ENCODE peak calls at places on chromosomes 3 and 15, in five cellular contexts. P, M, D, F and C are unnamed samples.

GRCh38 chr3:191499307-191500125 is 38.6 kb downstream of the PYDC2 start:
- DNase-seq in F (peak; percentile 68), D (no peak), P (peak; percentile 62), M (no peak), C (peak; percentile 46)

GRCh38 chr3:23949784-23950183 is 4.7 kb downstream of the NR1D2 start:
- DNase-seq in M (no peak), P (peak; percentile 8), F (peak; percentile 61), D (no peak), C (no peak)

GRCh38 chr3:24512564-24513197 is 18.0 kb upstream of the THRB start:
- DNase-seq in P (no peak), F (no peak), M (no peak), D (no peak), C (no peak)

GRCh38 chr3:51362476-51362875 is 22.6 kb upstream of the MANF start:
- DNase-seq in F (no peak), M (no peak), D (no peak), P (no peak), C (no peak)

GRCh38 chr3:101303836-101304235 is 16.5 kb downstream of the IMPG2 start:
- DNase-seq in M (no peak), P (no peak), F (no peak), D (no peak), C (no peak)

GRCh38 chr15:50358805-50359204 is 3.8 kb upstream of the GABPB1 start:
- DNase-seq in F (peak; percentile 68), P (peak; percentile 43), D (peak; percentile 29), M (peak; percentile 56), C (no peak)

GRCh38 chr15:55289011-55289572 is 521 bp downstream of the RAB27A start:
- DNase-seq in M (peak; percentile 62), D (no peak), F (peak; percentile 72), P (peak; percentile 19), C (no peak)

GRCh38 chr15:97804950-97805349 is 155.6 kb upstream of the ARRDC4 start:
- DNase-seq in D (no peak), P (no peak), M (no peak), F (no peak), C (no peak)

GRCh38 chr3:140597792-140598191 is 80.1 kb upstream of the TRIM42 start:
- DNase-seq in M (no peak), F (no peak), D (no peak), P (no peak), C (no peak)

GRCh38 chr3:71934520-71934919 is 149.6 kb upstream of the PROK2 start:
- DNase-seq in F (no peak), D (no peak), P (no peak), M (no peak), C (no peak)

GRCh38 chr3:50573566-50574279 is 4.4 kb downstream of the HEMK1 start:
- DNase-seq in P (no peak), D (no peak), M (peak; percentile 99), F (no peak), C (no peak)

GRCh38 chr15:80754005-80754404 is 25.2 kb upstream of the CEMIP start:
- DNase-seq in M (no peak), P (no peak), F (no peak), D (no peak), C (no peak)

GRCh38 chr3:172653004-172653403 is 57.9 kb downstream of the NCEH1 start:
- DNase-seq in F (no peak), M (no peak), D (no peak), P (no peak), C (no peak)

GRCh38 chr3:72230774-72231379 is 445.9 kb upstream of the PROK2 start:
- DNase-seq in P (no peak), F (no peak), D (no peak), M (no peak), C (no peak)

GRCh38 chr15:81195339-81195864 is 1.3 kb upstream of the IL16 start:
- DNase-seq in D (no peak), F (no peak), P (no peak), M (no peak), C (peak; percentile 75)

GRCh38 chr3:181459516-181459915 is 252.2 kb upstream of the SOX2 start:
- DNase-seq in D (no peak), M (no peak), P (no peak), F (no peak), C (no peak)

GRCh38 chr3:128274837-128275236 is 121.6 kb downstream of the EEFSEC start:
- DNase-seq in P (peak; percentile 95), M (no peak), F (no peak), D (no peak), C (no peak)

GRCh38 chr3:50450135-50450911 is 53.1 kb downstream of the CACNA2D2 start:
- DNase-seq in M (peak; percentile 84), F (no peak), D (no peak), P (no peak), C (no peak)

GRCh38 chr15:61049003-61049402 is 180.1 kb downstream of the RORA start:
- DNase-seq in M (no peak), P (no peak), D (no peak), F (no peak), C (no peak)

GRCh38 chr15:58361291-58361759 is 70.5 kb upstream of the LIPC start:
- DNase-seq in P (peak; percentile 55), D (no peak), F (no peak), M (no peak), C (no peak)

GRCh38 chr15:63354771-63355650 is 26.6 kb downstream of the CA12 start:
- DNase-seq in P (no peak), F (no peak), D (no peak), M (no peak), C (no peak)

GRCh38 chr3:153221748-153222162 is 59.7 kb downstream of the RAP2B start:
- DNase-seq in M (peak; percentile 99), D (peak; percentile 95), F (peak; percentile 90), P (peak; percentile 99), C (peak; percentile 96)

GRCh38 chr3:44323341-44323955 is 15.1 kb upstream of the TCAIM start:
- DNase-seq in P (peak; percentile 37), D (peak; percentile 52), F (peak; percentile 83), M (peak; percentile 28), C (peak; percentile 39)

GRCh38 chr3:159964166-159964973 is 24.3 kb upstream of the IL12A start:
- DNase-seq in P (peak; percentile 82), F (no peak), M (peak; percentile 17), D (peak; percentile 18), C (peak; percentile 39)

GRCh38 chr3:164533275-164533674 is 545.0 kb downstream of the SI start:
- DNase-seq in P (no peak), D (no peak), F (no peak), M (no peak), C (no peak)

GRCh38 chr15:70479056-70479455 is 284.3 kb downstream of the UACA start:
- DNase-seq in P (no peak), D (no peak), F (no peak), M (no peak), C (no peak)

GRCh38 chr3:28940530-28940929 is 340.3 kb upstream of the RBMS3 start:
- DNase-seq in M (peak; percentile 45), P (peak; percentile 91), F (no peak), D (no peak), C (peak; percentile 41)

GRCh38 chr15:75153084-75153483 is 48.6 kb upstream of the C15orf39 start:
- DNase-seq in P (peak; percentile 64), D (peak; percentile 20), M (no peak), F (peak; percentile 71), C (no peak)

GRCh38 chr3:13179181-13179580 is 106.0 kb upstream of the IQSEC1 start:
- DNase-seq in M (no peak), D (no peak), P (no peak), F (no peak), C (no peak)

GRCh38 chr3:179842061-179842460 is 189.2 kb downstream of the USP13 start:
- DNase-seq in P (no peak), M (no peak), D (no peak), F (no peak), C (no peak)

GRCh38 chr15:69757186-69757585 is 304.6 kb downstream of the RPLP1 start:
- DNase-seq in F (no peak), D (no peak), M (peak; percentile 59), P (peak; percentile 5), C (no peak)

GRCh38 chr15:55661431-55661830 is 73.3 kb upstream of the PYGO1 start:
- DNase-seq in P (peak; percentile 42), D (no peak), F (no peak), M (no peak), C (peak; percentile 3)

GRCh38 chr3:8336456-8336855 is 165.2 kb upstream of the LMCD1 start:
- DNase-seq in M (no peak), D (peak; percentile 3), P (no peak), F (peak; percentile 11), C (no peak)

GRCh38 chr3:124800511-124801374 is 70.5 kb downstream of the UMPS start:
- DNase-seq in F (peak; percentile 40), P (peak; percentile 55), M (no peak), D (no peak), C (peak; percentile 20)

GRCh38 chr3:184656991-184657669 is 54.7 kb downstream of the MAGEF1 start:
- DNase-seq in D (no peak), P (peak; percentile 85), F (no peak), M (peak; percentile 49), C (no peak)

GRCh38 chr15:79002631-79003030 is 57.8 kb upstream of the CTSH start:
- DNase-seq in M (no peak), P (peak; percentile 69), D (no peak), F (no peak), C (no peak)

GRCh38 chr15:52362497-52362896 is 66.9 kb upstream of the MYO5C start:
- DNase-seq in F (no peak), M (no peak), D (no peak), P (no peak), C (peak; percentile 13)

GRCh38 chr3:47394140-47394855 is 13.5 kb downstream of the PTPN23 start:
- DNase-seq in D (no peak), F (no peak), P (no peak), M (no peak), C (no peak)

GRCh38 chr3:186596568-186597287 is 16.1 kb upstream of the AHSG start:
- DNase-seq in P (no peak), F (peak; percentile 69), D (peak; percentile 22), M (no peak), C (no peak)